ENCODE peak calls at places on chromosomes 4 and X, in six cellular contexts. G is astrocyte; K is CD8-positive, alpha-beta memory T cell; A is HL-60; D is K562; W is caudate nucleus. E is an unnamed sample.

GRCh38 chr4:36523182-36523581 is 241.8 kb downstream of the DTHD1 start:
- DNase-seq in D (no peak), K (no peak), W (no peak), A (no peak), G (no peak), E (no peak)

GRCh38 chr4:17702666-17703065 is 78.8 kb downstream of the FAM184B start:
- DNase-seq in W (no peak), G (no peak), K (no peak), A (no peak), D (no peak), E (no peak)

GRCh38 chr4:32768664-32769389 is 2048.7 kb downstream of the PCDH7 start:
- DNase-seq in D (no peak), A (no peak), G (no peak), W (no peak), K (no peak), E (no peak)

GRCh38 chrX:139702658-139703057 is 5.3 kb downstream of the MCF2 start:
- DNase-seq in W (no peak), A (no peak), G (no peak), D (no peak), K (no peak), E (no peak)

GRCh38 chrX:17986440-17986839 is 125.3 kb upstream of the RAI2 start:
- DNase-seq in D (no peak), K (no peak), W (no peak), A (peak), G (no peak), E (no peak)

GRCh38 chr4:146051724-146052396 is 113.2 kb upstream of the ZNF827 start:
- DNase-seq in K (no peak), W (no peak), A (no peak), G (peak), D (no peak), E (no peak)

GRCh38 chr4:182023469-182023868 is 219.7 kb upstream of the TENM3 start:
- DNase-seq in W (no peak), G (no peak), D (no peak), K (no peak), A (no peak), E (no peak)

GRCh38 chrX:84189125-84189524 is 1.1 kb upstream of the RPS6KA6 start:
- DNase-seq in K (no peak), A (no peak), G (no peak), W (no peak), D (no peak), E (no peak)

GRCh38 chr4:4269326-4269725 is 20.6 kb downstream of the LYAR start:
- DNase-seq in W (no peak), K (peak), D (no peak), G (no peak), A (no peak), E (no peak)

GRCh38 chr4:174855043-174855442 is 26.0 kb upstream of the GLRA3 start:
- DNase-seq in D (no peak), W (no peak), K (no peak), G (no peak), A (no peak), E (no peak)

GRCh38 chrX:86171366-86171765 is 23.1 kb downstream of the DACH2 start:
- DNase-seq in D (peak), G (no peak), A (peak), W (no peak), K (no peak), E (no peak)

GRCh38 chrX:136176399-136176825 is 29.1 kb downstream of the FHL1 start:
- DNase-seq in D (no peak), K (no peak), A (no peak), G (peak), W (no peak), E (no peak)

GRCh38 chrX:30488092-30488491 is 89.5 kb downstream of the TASL start:
- DNase-seq in G (no peak), D (no peak), A (no peak), W (no peak), K (no peak), E (no peak)

GRCh38 chr4:86034616-86035015 is 325.2 kb downstream of the MAPK10 start:
- DNase-seq in G (peak), W (no peak), D (no peak), A (no peak), K (no peak), E (no peak)

GRCh38 chr4:159326470-159326869 is 223.6 kb downstream of the RAPGEF2 start:
- DNase-seq in A (no peak), K (no peak), D (no peak), W (no peak), G (no peak), E (no peak)
- H3K27ac ChIP-seq in A (no peak), K (no peak), D (no peak), W (no peak), G (no peak), E (no peak)

GRCh38 chr4:64582492-64582891 is 173.2 kb upstream of the TECRL start:
- DNase-seq in K (no peak), A (no peak), W (no peak), D (no peak), G (no peak), E (no peak)

GRCh38 chr4:64584981-64585557 is 175.8 kb upstream of the TECRL start:
- DNase-seq in G (peak), W (no peak), A (no peak), K (peak), D (peak), E (no peak)

GRCh38 chr4:64584125-64584524 is 174.9 kb upstream of the TECRL start:
- DNase-seq in W (no peak), D (no peak), A (no peak), K (no peak), G (no peak), E (no peak)

GRCh38 chr4:64581422-64581821 is 172.2 kb upstream of the TECRL start:
- DNase-seq in K (no peak), D (no peak), G (peak), W (no peak), A (no peak), E (no peak)
- H3K27ac ChIP-seq in K (no peak), D (no peak), G (no peak), W (no peak), A (no peak), E (no peak)

DNA sequence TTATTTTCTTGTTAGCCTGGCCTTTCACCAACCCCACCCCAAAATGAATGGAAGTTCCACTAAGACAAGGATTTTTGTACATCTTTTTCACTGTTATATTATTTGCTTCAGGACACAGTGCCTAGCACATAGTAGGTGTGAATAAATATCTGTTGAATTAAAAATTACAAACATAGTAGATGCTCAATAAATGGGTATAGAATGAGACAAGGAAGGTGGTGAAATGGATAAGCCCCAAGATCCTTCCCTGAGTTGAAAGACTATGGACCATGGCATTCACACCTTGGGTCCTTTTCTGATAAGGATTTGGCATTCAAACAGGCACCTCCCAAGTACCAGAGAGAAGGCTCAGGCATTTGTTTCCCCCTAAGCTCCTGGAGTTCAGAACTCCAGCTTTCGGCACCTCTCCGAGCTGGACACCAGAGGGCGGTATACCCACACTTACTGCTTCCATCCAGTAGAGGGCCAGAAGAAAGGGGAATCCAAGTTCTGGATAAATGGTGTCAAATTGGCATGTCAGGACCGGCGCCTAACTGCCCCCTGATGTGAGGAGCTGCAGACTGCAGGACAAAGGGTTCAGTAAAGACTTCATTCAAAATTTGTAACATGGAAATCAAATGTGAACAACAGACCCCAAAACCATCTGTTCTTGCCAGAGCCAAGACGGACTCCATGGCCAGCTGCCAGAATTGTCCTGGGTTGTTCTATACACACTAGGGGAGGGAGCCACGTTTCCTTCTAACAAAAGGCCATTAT is 193.0 kb downstream of the GPC3 start:
- DNase-seq in G (peak), D (peak), K (peak), W (no peak), A (peak), E (peak)
- H3K27ac ChIP-seq in G (no peak), D (no peak), K (no peak), W (no peak), A (no peak), E (no peak)

GRCh38 chr4:54274264-54274663 is 45.2 kb downstream of the PDGFRA start:
- DNase-seq in G (no peak), K (no peak), A (no peak), W (no peak), D (no peak), E (no peak)

GRCh38 chr4:54276633-54277426 is 47.7 kb downstream of the PDGFRA start:
- DNase-seq in A (no peak), W (no peak), D (no peak), K (no peak), G (peak), E (no peak)

GRCh38 chr4:54277691-54278090 is 48.6 kb downstream of the PDGFRA start:
- DNase-seq in D (no peak), G (peak), K (no peak), A (no peak), W (no peak), E (no peak)

GRCh38 chr4:54272051-54272450 is 43.0 kb downstream of the PDGFRA start:
- DNase-seq in D (no peak), K (no peak), G (no peak), A (no peak), W (no peak), E (no peak)

GRCh38 chr4:54274786-54275503 is 45.9 kb downstream of the PDGFRA start:
- DNase-seq in A (no peak), D (no peak), G (no peak), K (no peak), W (no peak), E (no peak)
- H3K27ac ChIP-seq in A (no peak), D (no peak), G (no peak), K (no peak), W (no peak), E (no peak)

GRCh38 chr4:1299301-1299860 is 9.7 kb downstream of the MAEA start:
- DNase-seq in W (no peak), K (no peak), D (no peak), G (no peak), A (no peak), E (no peak)

GRCh38 chr4:1297456-1298325 is 8.0 kb downstream of the MAEA start:
- DNase-seq in W (no peak), G (no peak), A (no peak), K (no peak), D (no peak), E (peak)

GRCh38 chr4:1298461-1298860 is 8.8 kb downstream of the MAEA start:
- DNase-seq in G (no peak), W (no peak), A (no peak), D (no peak), K (no peak), E (no peak)

GRCh38 chr4:1302159-1302558 is 12.5 kb downstream of the MAEA start:
- DNase-seq in A (no peak), G (no peak), D (no peak), W (no peak), K (no peak), E (no peak)

DNA sequence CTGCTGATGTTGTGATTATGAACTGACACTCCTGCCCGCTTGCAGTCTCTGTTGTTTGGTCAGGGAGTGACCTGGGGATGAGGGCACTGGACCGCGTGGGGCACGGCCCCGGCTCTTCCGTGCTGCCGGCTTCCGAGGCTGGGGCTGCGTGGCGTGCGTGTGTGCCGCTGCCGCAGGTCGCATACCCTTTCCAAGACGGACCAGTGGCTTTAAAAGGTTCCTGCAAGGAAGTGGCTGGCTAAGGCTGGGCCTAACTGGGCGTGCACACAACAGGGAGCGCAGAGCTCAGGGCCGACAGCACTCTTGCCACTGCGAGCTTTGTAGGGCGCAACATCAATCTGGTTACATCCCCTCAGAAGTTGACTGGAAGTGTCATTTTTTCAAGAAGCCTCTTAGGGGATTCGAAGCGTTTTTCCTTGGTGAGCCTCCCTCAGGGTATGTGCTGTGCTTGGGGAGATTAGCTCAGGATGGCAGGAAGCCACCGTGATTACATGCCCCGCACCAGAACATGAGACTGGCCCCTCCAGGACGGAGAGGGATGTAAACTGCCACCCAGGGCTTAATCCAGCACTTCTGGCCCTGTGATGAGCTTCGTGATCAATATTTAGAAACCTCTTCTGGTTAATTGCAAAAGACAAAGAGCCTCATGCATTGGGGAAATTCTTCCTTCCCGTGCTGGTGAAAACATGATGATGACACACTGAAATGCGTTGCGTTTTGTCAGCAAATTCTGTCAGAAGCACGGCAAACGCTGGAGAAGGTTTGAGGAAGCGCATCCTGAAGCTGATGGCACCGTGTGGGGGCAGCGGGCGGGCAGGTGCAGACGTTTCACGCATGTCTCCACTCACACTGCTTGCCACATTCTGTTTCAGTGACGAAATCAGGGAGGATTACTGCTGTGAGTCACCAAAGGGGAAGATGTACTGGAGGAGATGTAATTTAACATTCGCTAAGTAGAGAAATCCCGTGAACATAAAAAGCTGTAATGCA is 11.1 kb downstream of the MAEA start:
- DNase-seq in K (no peak), G (peak), A (peak), W (no peak), D (no peak), E (no peak)
- H3K27ac ChIP-seq in K (no peak), G (peak), A (peak), W (peak), D (no peak), E (peak)

GRCh38 chr4:13641084-13641483 is 13.6 kb upstream of the BOD1L1 start:
- DNase-seq in W (no peak), G (no peak), D (no peak), K (no peak), A (no peak), E (no peak)
- H3K27ac ChIP-seq in W (peak), G (no peak), D (no peak), K (no peak), A (no peak), E (no peak)

GRCh38 chrX:124337916-124338315 is 5.5 kb downstream of the TEX13D start:
- DNase-seq in A (no peak), G (no peak), K (no peak), D (no peak), W (no peak), E (no peak)

GRCh38 chrX:124342174-124342867 is 4.0 kb upstream of the SH2D1A start:
- DNase-seq in D (no peak), G (no peak), A (no peak), K (no peak), W (no peak), E (no peak)

GRCh38 chrX:124341361-124342132 is 4.8 kb upstream of the SH2D1A start:
- DNase-seq in D (no peak), W (no peak), A (no peak), G (no peak), K (no peak), E (no peak)

GRCh38 chrX:124335598-124335997 is 3.1 kb downstream of the TEX13D start:
- DNase-seq in D (no peak), A (no peak), G (no peak), K (no peak), W (no peak), E (no peak)

DNA sequence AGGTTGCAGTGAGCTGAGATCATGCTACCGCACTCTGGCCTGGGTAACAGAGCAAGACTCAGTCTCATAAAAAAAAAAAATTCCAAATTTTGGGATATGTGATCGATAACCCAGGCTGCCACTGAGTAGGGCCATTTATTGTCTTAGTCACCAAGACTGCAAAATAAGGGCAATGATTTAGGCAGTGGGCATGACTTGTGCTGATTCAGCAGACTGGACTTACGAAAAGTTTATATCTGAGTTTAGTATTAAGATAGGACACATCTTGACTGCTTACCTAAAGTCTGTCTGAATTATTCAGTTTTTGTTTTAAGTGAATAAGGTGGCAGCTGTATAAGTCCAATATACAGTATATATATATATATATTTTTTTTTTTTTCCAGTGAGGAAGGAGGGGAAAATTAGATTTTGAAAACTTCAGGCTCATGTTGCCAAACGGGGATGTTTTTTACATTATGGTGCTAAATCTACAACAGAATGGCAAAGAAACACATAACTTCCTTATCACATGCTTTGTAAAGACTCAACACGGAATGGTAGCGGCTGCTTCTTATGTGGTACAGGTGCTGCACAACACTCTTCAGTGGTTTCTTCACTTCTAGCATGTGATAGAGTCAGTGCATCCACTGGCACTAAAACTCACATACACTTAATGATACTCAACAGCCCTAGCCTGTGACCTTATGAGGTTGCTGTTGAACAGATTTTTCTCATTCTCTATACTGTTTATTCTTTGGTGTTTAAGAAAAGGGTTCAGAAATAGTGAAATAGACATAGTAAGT is 6.5 kb downstream of the TEX13D start:
- DNase-seq in D (no peak), G (no peak), A (no peak), W (no peak), K (peak), E (no peak)
- H3K27ac ChIP-seq in D (no peak), G (no peak), A (no peak), W (no peak), K (no peak), E (no peak)

GRCh38 chr4:87345139-87345538 is 22.5 kb upstream of the HSD17B13 start:
- DNase-seq in D (no peak), A (no peak), K (no peak), W (no peak), G (no peak), E (no peak)
- H3K27ac ChIP-seq in D (no peak), A (no peak), K (no peak), W (no peak), G (no peak), E (no peak)